ENCODE peak calls at places on chromosome 14, in seven cellular contexts. I is K562, W is HL-60, H is epithelial cell of esophagus, O is tibial artery, Q is foreskin fibroblast, V is skeletal muscle cell. X is an unnamed sample.
A peak's percentile ranks its signal among the peaks of the same experiment; 100 is the strongest.

GRCh38 chr14:36361210-36361853 is 40.9 kb upstream of the MBIP start:
- DNase-seq in I (peak; percentile 15), W (no peak), H (no peak), O (no peak), Q (no peak), V (no peak), X (no peak)

GRCh38 chr14:85533821-85534271 is 3.9 kb downstream of the FLRT2 start:
- DNase-seq in I (no peak), W (no peak), H (peak; percentile 30), O (no peak), Q (peak; percentile 51), V (no peak), X (no peak)

GRCh38 chr14:93045965-93046695 is 69.6 kb downstream of the ITPK1 start:
- DNase-seq in I (peak; percentile 75), W (no peak), H (no peak), O (no peak), Q (peak; percentile 68), V (peak; percentile 21), X (no peak)

GRCh38 chr14:32709072-32709471 is 229.6 kb upstream of the NPAS3 start:
- DNase-seq in I (no peak), W (no peak), H (peak; percentile 50), O (peak; percentile 32), Q (peak; percentile 83), V (peak; percentile 63), X (no peak)

GRCh38 chr14:106803379-106803778 is 1277.0 kb downstream of the TMEM121 start:
- DNase-seq in I (no peak), W (no peak), H (no peak), O (no peak), Q (no peak), V (no peak), X (no peak)

GRCh38 chr14:99356031-99356430 is 84.0 kb upstream of the BCL11B start:
- DNase-seq in I (no peak), W (no peak), H (no peak), O (no peak), Q (no peak), V (no peak), X (no peak)

GRCh38 chr14:75283162-75283883 is 4.7 kb downstream of the FOS start:
- DNase-seq in I (peak; percentile 36), W (peak; percentile 82), H (peak; percentile 50), O (no peak), Q (no peak), V (no peak), X (peak; percentile 75)

GRCh38 chr14:61780125-61780524 is 17.9 kb downstream of the SNAPC1 start:
- DNase-seq in I (no peak), W (no peak), H (no peak), O (no peak), Q (no peak), V (no peak), X (no peak)

GRCh38 chr14:50726372-50727107 is 58.4 kb upstream of the SAV1 start:
- DNase-seq in I (no peak), W (no peak), H (peak; percentile 67), O (no peak), Q (peak; percentile 92), V (peak; percentile 61), X (no peak)

GRCh38 chr14:68949236-68949965 is 29.7 kb downstream of the ACTN1 start:
- DNase-seq in I (no peak), W (no peak), H (peak; percentile 61), O (no peak), Q (no peak), V (no peak), X (no peak)

GRCh38 chr14:61462566-61463195 is 141.3 kb downstream of the PRKCH start:
- DNase-seq in I (peak; percentile 58), W (no peak), H (peak; percentile 77), O (no peak), Q (peak; percentile 95), V (peak; percentile 85), X (no peak)

GRCh38 chr14:89027097-89027740 is 202.8 kb downstream of the TTC8 start:
- DNase-seq in I (peak; percentile 27), W (no peak), H (peak; percentile 42), O (no peak), Q (peak; percentile 79), V (no peak), X (peak; percentile 38)

GRCh38 chr14:68741839-68742470 is 50.9 kb downstream of the ZFP36L1 start:
- DNase-seq in I (no peak), W (peak; percentile 14), H (no peak), O (peak; percentile 38), Q (no peak), V (no peak), X (peak; percentile 64)

GRCh38 chr14:53458368-53458814 is 305.3 kb upstream of the DDHD1 start:
- DNase-seq in I (no peak), W (no peak), H (peak; percentile 57), O (no peak), Q (peak; percentile 70), V (peak; percentile 17), X (no peak)

GRCh38 chr14:101507306-101508150 is 53.8 kb upstream of the DIO3 start:
- DNase-seq in I (no peak), W (no peak), H (no peak), O (peak; percentile 17), Q (no peak), V (no peak), X (no peak)

GRCh38 chr14:24189059-24189375 is 401 bp upstream of the IPO4 start:
- DNase-seq in I (no peak), W (no peak), H (no peak), O (no peak), Q (no peak), V (no peak), X (no peak)
- H3K4me3 ChIP-seq in I (peak overlapping the region; percentile 71), W (peak overlapping the region; percentile 88), H (peak overlapping the region; percentile 85), O (peak overlapping the region; percentile 67), Q (peak overlapping the region; percentile 31), V (peak overlapping the region; percentile 83), X (peak overlapping the region; percentile 88)

GRCh38 chr14:104223101-104223809 is 84.9 kb downstream of the KIF26A start:
- DNase-seq in I (peak; percentile 63), W (no peak), H (no peak), O (no peak), Q (no peak), V (no peak), X (peak; percentile 36)

GRCh38 chr14:104221636-104222375 is 83.4 kb downstream of the KIF26A start:
- DNase-seq in I (no peak), W (no peak), H (no peak), O (no peak), Q (no peak), V (no peak), X (no peak)

GRCh38 chr14:104224516-104225281 is 86.3 kb downstream of the KIF26A start:
- DNase-seq in I (peak; percentile 27), W (no peak), H (no peak), O (no peak), Q (no peak), V (no peak), X (no peak)

GRCh38 chr14:104222396-104223036 is 84.1 kb downstream of the KIF26A start:
- DNase-seq in I (no peak), W (no peak), H (no peak), O (no peak), Q (no peak), V (no peak), X (no peak)

GRCh38 chr14:104223810-104224515 is 85.6 kb downstream of the KIF26A start:
- DNase-seq in I (no peak), W (no peak), H (no peak), O (no peak), Q (no peak), V (no peak), X (peak; percentile 63)
- H3K4me3 ChIP-seq in I (no peak overlapping the region), W (no peak overlapping the region), H (no peak overlapping the region), O (no peak overlapping the region), Q (no peak overlapping the region), V (no peak overlapping the region), X (peak overlapping the region; percentile 33)

DNA sequence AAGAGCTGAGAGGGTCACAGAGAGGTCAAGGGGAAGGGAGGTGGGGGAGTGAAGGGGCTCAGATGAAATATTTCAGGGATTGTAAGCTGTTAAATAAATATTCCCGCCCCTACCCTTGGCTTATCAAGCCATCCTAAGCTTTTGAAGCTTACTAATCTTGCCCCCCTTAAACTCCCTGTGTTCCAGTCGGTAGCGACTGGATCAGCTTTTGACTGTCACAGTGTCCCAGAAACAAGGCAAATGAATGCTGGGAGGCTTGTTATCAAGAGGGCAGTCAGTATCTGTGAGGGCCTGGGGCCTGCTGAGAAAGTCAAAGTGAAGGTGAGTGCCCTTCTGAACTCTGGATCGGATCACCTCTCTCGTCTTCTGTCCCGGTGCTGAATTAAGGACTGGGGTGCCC is 128.1 kb downstream of the DACT1 start:
- DNase-seq in I (no peak), W (no peak), H (no peak), O (no peak), Q (no peak), V (no peak), X (no peak)
- H3K4me3 ChIP-seq in I (no peak overlapping the region), W (no peak overlapping the region), H (no peak overlapping the region), O (no peak overlapping the region), Q (no peak overlapping the region), V (no peak overlapping the region), X (no peak overlapping the region)

GRCh38 chr14:104690861-104691455 is 1.5 kb downstream of the INF2 start:
- DNase-seq in I (no peak), W (no peak), H (no peak), O (no peak), Q (no peak), V (no peak), X (peak; percentile 48)
- H3K4me3 ChIP-seq in I (no peak overlapping the region), W (no peak overlapping the region), H (peak overlapping the region; percentile 58), O (peak overlapping the region; percentile 78), Q (peak overlapping the region; percentile 82), V (peak overlapping the region; percentile 84), X (peak overlapping the region; percentile 99)

GRCh38 chr14:70993931-70994330 is 86.7 kb downstream of the PCNX1 start:
- DNase-seq in I (no peak), W (no peak), H (no peak), O (no peak), Q (no peak), V (no peak), X (no peak)

GRCh38 chr14:70987042-70987441 is 79.8 kb downstream of the PCNX1 start:
- DNase-seq in I (peak; percentile 2), W (no peak), H (no peak), O (no peak), Q (no peak), V (no peak), X (no peak)

DNA sequence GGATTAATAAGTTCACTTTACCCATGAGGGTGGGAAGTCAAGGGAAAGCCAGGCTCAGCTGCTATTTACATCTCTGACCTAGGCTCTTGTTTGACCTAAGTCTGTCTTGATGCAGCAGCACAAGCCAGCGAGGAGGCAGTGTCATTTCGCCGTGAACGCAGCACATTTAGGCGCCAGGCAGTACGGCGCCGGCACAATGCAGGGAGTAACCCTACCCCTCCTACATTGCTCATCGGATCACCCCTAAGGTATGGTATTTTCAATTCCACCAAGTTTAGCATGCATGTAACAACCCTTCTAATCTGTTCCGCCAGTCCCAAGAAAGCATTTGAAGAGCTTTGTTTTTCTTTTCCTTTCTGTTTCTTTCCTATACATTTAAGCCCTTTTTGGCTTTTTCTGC is 81.2 kb downstream of the PCNX1 start:
- DNase-seq in I (peak; percentile 63), W (no peak), H (no peak), O (no peak), Q (no peak), V (no peak), X (no peak)
- H3K4me3 ChIP-seq in I (no peak overlapping the region), W (no peak overlapping the region), H (no peak overlapping the region), O (no peak overlapping the region), Q (no peak overlapping the region), V (no peak overlapping the region), X (no peak overlapping the region)

X was measured in upper lobe of left lung.